ENCODE peak calls at places on chromosome 16, in four cellular contexts. B is K562, D is HepG2, K is GM12878. O is an unnamed sample.

GRCh38 chr16:79645701-79646100 is 45.2 kb upstream of the MAF start:
- DNase-seq in B (no peak), D (no peak), K (no peak), O (no peak)

GRCh38 chr16:48384982-48385271 is 286 bp downstream of the SIAH1 start:
- DNase-seq in B (no peak), D (no peak), K (no peak), O (peak)

GRCh38 chr16:49647673-49648072 is 208.2 kb downstream of the ZNF423 start:
- DNase-seq in B (no peak), D (no peak), K (no peak), O (no peak)

GRCh38 chr16:1696863-1697262 is 9.1 kb upstream of the MAPK8IP3 start:
- DNase-seq in B (no peak), D (no peak), K (no peak), O (no peak)

GRCh38 chr16:67444259-67445125 is 13.6 kb downstream of the HSD11B2 start:
- DNase-seq in B (no peak), D (no peak), K (no peak), O (peak)

GRCh38 chr16:50151744-50152143 is 1.4 kb upstream of the TENT4B start:
- DNase-seq in B (no peak), D (no peak), K (no peak), O (no peak)

GRCh38 chr16:83886199-83886971 is 12.5 kb upstream of the MLYCD start:
- DNase-seq in B (no peak), D (no peak), K (no peak), O (no peak)

GRCh38 chr16:72501739-72502653 is 330.0 kb upstream of the PMFBP1 start:
- DNase-seq in B (peak), D (peak), K (peak), O (peak)

GRCh38 chr16:3171855-3172593 is 16.0 kb upstream of the OR1F1 start:
- DNase-seq in B (peak), D (peak), K (no peak), O (peak)

GRCh38 chr16:57347858-57348257 is 10.7 kb upstream of the CCL22 start:
- DNase-seq in B (no peak), D (no peak), K (no peak), O (no peak)
- H2AFZ ChIP-seq in B (no peak), D (no peak), K (no peak), O (no peak)

DNA sequence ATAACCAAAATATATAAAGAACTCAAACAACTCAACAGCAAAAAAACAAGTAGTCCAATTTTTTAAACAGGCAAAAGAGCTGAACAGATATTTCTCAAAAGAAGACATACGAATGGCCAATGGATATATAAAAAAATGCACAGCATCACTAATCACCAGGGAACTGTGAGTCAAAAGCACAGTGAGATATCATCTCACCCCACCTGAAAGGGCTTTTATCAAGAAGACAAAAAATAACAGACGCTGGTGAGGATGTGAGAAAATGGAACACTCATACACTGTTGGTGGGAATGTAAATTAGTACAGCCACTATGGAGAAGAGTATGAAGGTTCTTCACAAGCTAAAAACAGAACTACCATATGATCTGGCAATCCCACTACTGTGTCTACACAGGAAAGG is 7.4 kb downstream of the XYLT1 start:
- DNase-seq in B (no peak), D (no peak), K (no peak), O (no peak)
- TF ChIP-seq JUNB in B (no peak), D (no peak), K (no peak), O (no peak)

DNA sequence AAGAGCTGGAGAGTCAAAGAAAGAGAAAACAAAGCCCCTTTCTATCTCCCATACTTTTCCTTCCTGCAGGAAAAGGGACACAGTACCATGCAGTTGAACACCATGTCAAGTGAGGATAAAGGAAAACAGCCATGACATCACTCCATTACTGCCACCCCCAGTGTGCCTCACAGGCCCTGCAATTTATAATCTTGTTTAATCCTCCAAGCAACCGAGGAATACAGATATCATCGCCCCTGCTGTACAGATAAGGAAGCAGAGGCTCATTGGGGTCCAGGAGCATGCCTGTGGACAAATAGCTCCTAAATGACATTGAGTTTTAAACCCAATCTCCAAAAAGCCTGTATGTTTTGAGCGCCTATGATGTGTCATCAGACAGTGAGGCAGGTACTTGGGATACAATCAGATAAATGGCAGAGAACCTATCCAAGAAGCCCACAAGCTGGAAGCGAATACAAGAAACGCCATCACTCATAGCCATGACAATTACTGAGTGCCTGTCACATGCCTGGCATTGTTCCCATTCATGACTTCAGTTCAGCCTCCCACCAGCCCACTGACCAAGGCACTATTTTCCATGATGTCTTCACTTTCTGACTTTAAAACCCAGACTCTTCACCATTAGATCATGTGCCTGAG is 45.5 kb downstream of the CPPED1 start:
- DNase-seq in B (no peak), D (no peak), K (no peak), O (no peak)
- H2AFZ ChIP-seq in B (no peak), D (no peak), K (no peak), O (no peak)

GRCh38 chr16:28495795-28496749 is 1.6 kb downstream of the APOBR start:
- DNase-seq in B (no peak), D (no peak), K (no peak), O (no peak)
- TF ChIP-seq JUNB in B (no peak), D (no peak), K (no peak), O (no peak)

GRCh38 chr16:57409065-57409464 is 4.5 kb downstream of the CCL17 start:
- DNase-seq in B (no peak), D (no peak), K (no peak), O (no peak)
- H2AFZ ChIP-seq in B (no peak), D (no peak), K (no peak), O (no peak)

GRCh38 chr16:88865742-88866141 is 718 bp downstream of the PABPN1L start:
- DNase-seq in B (no peak), D (no peak), K (no peak), O (no peak)

GRCh38 chr16:88864099-88864498 is 2.4 kb downstream of the PABPN1L start:
- DNase-seq in B (no peak), D (no peak), K (no peak), O (no peak)

GRCh38 chr16:88865310-88865709 is 1.1 kb downstream of the PABPN1L start:
- DNase-seq in B (no peak), D (no peak), K (no peak), O (no peak)

GRCh38 chr16:88863426-88863825 is 3.0 kb downstream of the PABPN1L start:
- DNase-seq in B (no peak), D (no peak), K (no peak), O (no peak)

DNA sequence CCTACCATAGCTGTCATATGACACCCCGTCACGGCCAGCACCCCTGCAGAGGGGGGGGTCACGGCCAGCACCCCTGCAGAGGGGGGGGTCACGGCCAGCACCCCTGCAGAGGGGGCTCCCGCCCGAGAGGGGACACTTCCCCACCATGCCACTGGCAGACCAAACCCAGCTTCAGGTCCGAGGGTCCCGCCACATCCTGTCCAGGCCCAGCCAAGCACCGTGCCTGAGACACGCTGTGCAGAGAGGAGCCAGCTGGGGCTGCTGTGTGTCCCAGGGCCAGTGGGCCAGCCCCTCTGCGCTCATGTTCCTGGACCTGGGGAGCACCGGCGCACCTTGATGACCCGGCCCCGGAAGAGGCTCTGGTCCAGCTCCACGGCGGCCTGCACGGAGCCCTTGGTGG is 1.9 kb downstream of the PABPN1L start:
- DNase-seq in B (no peak), D (no peak), K (no peak), O (no peak)
- TF ChIP-seq JUNB in B (no peak), D (no peak), K (no peak), O (no peak)

GRCh38 chr16:78284957-78285434 is 185.5 kb downstream of the WWOX start:
- DNase-seq in B (no peak), D (peak), K (no peak), O (no peak)
- H2AFZ ChIP-seq in B (no peak), D (no peak), K (no peak), O (no peak)

GRCh38 chr16:27102701-27103575 is 36.2 kb downstream of the C16orf82 start:
- DNase-seq in B (no peak), D (no peak), K (no peak), O (no peak)
- TF ChIP-seq JUNB in B (no peak), D (no peak), K (no peak), O (no peak)

O was measured in GM23338.